ENCODE peak calls at places on chromosomes 12 and 14, in nine cellular contexts. Z is body of pancreas, V is endothelial cell of umbilical vein, P is tibial artery, B is lower leg skin, H is stomach, J is ovary, O is PC-3, D is endodermal cell. C is an unnamed sample.

GRCh38 chr12:56286044-56286830 is 13.9 kb downstream of the CS start:
- DNase-seq in Z (no peak), V (peak; percentile 27), P (no peak), B (no peak), H (no peak), J (peak; percentile 59), O (no peak), D (no peak), C (no peak)

GRCh38 chr12:128857173-128857770 is 4.0 kb downstream of the GLT1D1 start:
- DNase-seq in Z (no peak), V (no peak), P (no peak), B (no peak), H (no peak), J (no peak), O (no peak), D (peak; percentile 36), C (no peak)

GRCh38 chr12:113292091-113292490 is 42.8 kb downstream of the SLC8B1 start:
- DNase-seq in Z (no peak), V (no peak), P (no peak), B (no peak), H (no peak), J (no peak), O (no peak), D (no peak), C (no peak)

GRCh38 chr12:58450868-58451482 is 469.3 kb downstream of the LRIG3 start:
- DNase-seq in Z (no peak), V (no peak), P (no peak), B (no peak), H (peak; percentile 25), J (no peak), O (no peak), D (no peak), C (no peak)

GRCh38 chr14:75323571-75323970 is 44.9 kb downstream of the FOS start:
- DNase-seq in Z (no peak), V (no peak), P (no peak), B (no peak), H (no peak), J (no peak), O (peak; percentile 37), D (no peak), C (no peak)

GRCh38 chr12:30694412-30694955 is 1.2 kb downstream of the IPO8 start:
- DNase-seq in Z (no peak), V (no peak), P (no peak), B (no peak), H (no peak), J (no peak), O (peak; percentile 19), D (peak; percentile 55), C (no peak)

GRCh38 chr12:65891219-65891618 is 66.9 kb downstream of the HMGA2 start:
- DNase-seq in Z (no peak), V (peak; percentile 46), P (no peak), B (no peak), H (no peak), J (no peak), O (peak; percentile 33), D (no peak), C (no peak)

GRCh38 chr12:54352891-54353874 is 11.1 kb downstream of the GPR84 start:
- DNase-seq in Z (peak; percentile 69), V (no peak), P (no peak), B (no peak), H (no peak), J (peak; percentile 66), O (no peak), D (peak; percentile 78), C (no peak)

GRCh38 chr14:51609251-51609986 is 42.3 kb upstream of the FRMD6 start:
- DNase-seq in Z (no peak), V (peak; percentile 21), P (no peak), B (no peak), H (no peak), J (no peak), O (no peak), D (no peak), C (no peak)

GRCh38 chr14:81147140-81147897 is 73.4 kb downstream of the GTF2A1 start:
- DNase-seq in Z (no peak), V (no peak), P (no peak), B (no peak), H (no peak), J (no peak), O (no peak), D (no peak), C (no peak)

GRCh38 chr12:72273851-72274284 is 1.7 kb downstream of the TRHDE start:
- DNase-seq in Z (peak; percentile 79), V (no peak), P (no peak), B (no peak), H (no peak), J (peak; percentile 54), O (peak; percentile 54), D (peak; percentile 75), C (no peak)
- H3K4me3 ChIP-seq in Z (peak overlapping the region; percentile 55), V (no peak overlapping the region), P (peak overlapping the region; percentile 71), B (no peak overlapping the region), H (peak overlapping the region; percentile 54), J (peak overlapping the region; percentile 60), O (peak overlapping the region; percentile 98), D (peak overlapping the region; percentile 83), C (peak overlapping the region; percentile 67)

GRCh38 chr12:124488520-124488919 is 78.9 kb downstream of the NCOR2 start:
- DNase-seq in Z (peak; percentile 43), V (no peak), P (no peak), B (no peak), H (no peak), J (peak; percentile 32), O (no peak), D (no peak), C (no peak)
- TF ChIP-seq CTCF in Z (no peak), V (no peak), P (no peak), B (no peak), H (no peak), J (no peak), O (no peak), D (no peak), C (no peak)

GRCh38 chr14:96511146-96511545 is 9.0 kb downstream of the PAPOLA start:
- DNase-seq in Z (no peak), V (no peak), P (no peak), B (no peak), H (no peak), J (no peak), O (no peak), D (no peak), C (no peak)
- H3K4me3 ChIP-seq in Z (no peak overlapping the region), V (no peak overlapping the region), P (no peak overlapping the region), B (no peak overlapping the region), H (no peak overlapping the region), J (no peak overlapping the region), O (no peak overlapping the region), D (no peak overlapping the region), C (no peak overlapping the region)

GRCh38 chr12:61538951-61539350 is 721.3 kb upstream of the USP15 start:
- DNase-seq in Z (no peak), V (no peak), P (no peak), B (no peak), H (no peak), J (no peak), O (peak; percentile 60), D (peak; percentile 67), C (no peak)
- TF ChIP-seq CTCF in Z (no peak), V (no peak), P (no peak), B (no peak), H (no peak), J (no peak), O (peak; percentile 64), D (peak; percentile 80), C (no peak)

DNA sequence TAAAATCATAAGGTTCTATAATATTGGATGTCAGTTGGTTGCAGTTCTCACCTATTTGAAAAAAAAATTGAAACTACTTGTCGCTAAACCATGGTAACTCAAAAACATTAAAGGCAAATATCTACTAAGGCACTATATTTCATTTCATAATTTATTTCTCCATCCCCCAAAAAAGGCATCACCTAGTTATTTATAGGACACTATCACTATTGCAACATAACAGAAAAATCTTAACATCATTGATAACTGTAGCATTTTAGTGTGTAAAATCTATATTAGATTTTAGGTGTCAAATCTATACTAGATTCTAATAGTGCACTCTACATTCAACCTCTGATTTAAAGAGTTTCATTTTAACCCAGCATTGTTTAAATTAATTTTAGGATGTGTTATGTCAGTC is 1.7 kb downstream of the SPTSSA start:
- DNase-seq in Z (no peak), V (no peak), P (no peak), B (no peak), H (no peak), J (no peak), O (no peak), D (no peak), C (no peak)
- H3K4me3 ChIP-seq in Z (no peak overlapping the region), V (peak overlapping the region; percentile 97), P (no peak overlapping the region), B (no peak overlapping the region), H (no peak overlapping the region), J (no peak overlapping the region), O (peak overlapping the region; percentile 86), D (peak overlapping the region; percentile 93), C (peak overlapping the region; percentile 81)

DNA sequence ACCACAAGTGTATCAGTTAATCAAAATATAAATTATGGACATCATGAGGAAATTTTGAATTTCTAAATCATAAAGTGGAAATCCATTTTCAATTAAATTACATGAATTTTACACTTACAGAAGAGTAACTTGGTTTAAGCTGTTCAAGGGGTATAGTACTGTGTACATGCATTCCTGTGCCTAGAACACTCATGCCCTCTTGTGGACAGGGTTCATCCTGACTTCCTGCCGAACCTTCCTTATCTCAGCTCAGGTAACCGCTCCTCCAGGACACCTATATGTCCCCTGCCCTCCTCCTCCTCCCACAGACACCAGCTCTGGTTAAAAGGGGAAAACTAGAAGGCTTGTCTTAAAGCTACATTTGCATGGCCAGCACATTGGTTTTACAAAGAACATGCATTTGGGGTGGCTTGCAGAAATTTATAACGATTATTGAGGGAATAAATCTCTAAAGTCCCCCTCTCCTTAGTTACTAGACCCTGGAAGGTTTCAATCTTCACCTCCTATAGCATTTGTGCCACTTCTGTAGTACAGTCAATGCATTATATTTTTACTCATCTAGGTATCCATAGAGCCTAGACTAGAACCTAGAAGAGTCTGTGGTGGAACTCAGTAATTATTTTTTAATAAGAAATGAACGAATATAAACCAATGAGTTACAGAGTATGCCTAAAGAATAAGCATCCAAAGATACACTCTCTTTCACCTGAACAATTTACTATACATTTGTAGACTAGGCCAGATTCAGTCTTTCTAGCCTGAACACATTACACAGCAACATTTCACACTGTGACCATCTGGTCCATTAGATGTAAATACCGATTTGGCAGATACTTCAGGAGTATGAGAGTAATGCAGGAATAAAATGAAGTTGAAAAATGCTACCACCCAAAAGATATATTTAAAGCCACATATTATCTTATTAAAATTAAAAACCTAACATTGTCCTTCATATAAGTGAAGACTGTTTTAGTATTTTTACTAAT is 345.6 kb downstream of the PAWR start:
- DNase-seq in Z (peak; percentile 15), V (peak; percentile 54), P (no peak), B (no peak), H (no peak), J (no peak), O (peak; percentile 77), D (peak; percentile 87), C (no peak)
- TF ChIP-seq CTCF in Z (peak; percentile 27), V (peak; percentile 51), P (no peak), B (no peak), H (no peak), J (no peak), O (peak; percentile 91), D (peak; percentile 91), C (peak; percentile 83)

GRCh38 chr14:56004323-56004722 is 113.9 kb upstream of the PELI2 start:
- DNase-seq in Z (no peak), V (no peak), P (no peak), B (no peak), H (no peak), J (no peak), O (no peak), D (no peak), C (no peak)
- H3K4me3 ChIP-seq in Z (no peak overlapping the region), V (no peak overlapping the region), P (peak overlapping the region; percentile 35), B (no peak overlapping the region), H (no peak overlapping the region), J (no peak overlapping the region), O (no peak overlapping the region), D (no peak overlapping the region), C (no peak overlapping the region)

C was measured in retinal pigment epithelial cell.